ENCODE peak calls at places on chromosomes 11 and 22, in six cellular contexts. Z is cardiac muscle cell; Q is NCI-H1417; W is left colon; X is activated CD4-positive, alpha-beta T cell treated with anti-CD3 and anti-CD28 coated beads, Interleukin-2, amount 50 U/mL, for 4 hours; O is OCI-LY7. S is an unnamed sample.

GRCh38 chr11:33263549-33263948 is 6.4 kb downstream of the HIPK3 start:
- DNase-seq in O (no peak), Q (no peak), X (no peak), W (no peak), Z (peak; percentile 20), S (no peak)

GRCh38 chr22:35634981-35635540 is 13.2 kb upstream of the APOL6 start:
- DNase-seq in Q (no peak), X (no peak), O (peak; percentile 63), Z (no peak), W (no peak), S (no peak)

GRCh38 chr11:125429174-125429707 is 66.8 kb downstream of the FEZ1 start:
- DNase-seq in X (peak; percentile 23), Z (peak; percentile 69), O (peak; percentile 77), Q (peak; percentile 70), W (no peak), S (no peak)

GRCh38 chr11:122696662-122697061 is 41.1 kb downstream of the UBASH3B start:
- DNase-seq in Q (no peak), Z (no peak), X (peak; percentile 64), W (no peak), O (peak; percentile 96), S (no peak)

GRCh38 chr22:41659941-41660340 is 28.7 kb downstream of the SNU13 start:
- DNase-seq in X (no peak), Z (no peak), Q (no peak), W (no peak), O (no peak), S (no peak)

GRCh38 chr11:71178076-71178475 is 74.3 kb downstream of the SHANK2 start:
- DNase-seq in O (no peak), Q (no peak), W (no peak), Z (no peak), X (no peak), S (no peak)

GRCh38 chr11:119671561-119672015 is 57.4 kb downstream of the NECTIN1 start:
- DNase-seq in W (no peak), O (no peak), Q (no peak), X (no peak), Z (peak; percentile 68), S (peak; percentile 54)

GRCh38 chr11:46674463-46675287 is 25.7 kb downstream of the ARHGAP1 start:
- DNase-seq in Z (peak; percentile 61), Q (no peak), O (peak; percentile 50), X (no peak), W (peak; percentile 49), S (no peak)

GRCh38 chr11:111775024-111775710 is 9.0 kb upstream of the PPP2R1B start:
- DNase-seq in X (no peak), Q (no peak), O (no peak), Z (peak; percentile 71), W (no peak), S (no peak)